ENCODE peak calls at places on chromosomes 5 and 9, in ten cellular contexts. One of them, this sample, is unnamed.
A peak's percentile ranks its signal among the peaks of the same experiment; 100 is the strongest.

GRCh38 chr5:55437452-55437851 is 97.3 kb downstream of the PLPP1 start:
- DNase-seq in epithelial cell of esophagus: peak; percentile 51
- DNase-seq in heart right ventricle: no peak
- DNase-seq in cardiac fibroblast: no peak
- DNase-seq in ovary: no peak
- DNase-seq in endothelial cell: no peak
- DNase-seq in BE2C: no peak
- DNase-seq in uterus: no peak
- DNase-seq in body of pancreas: no peak
- DNase-seq in CD4-positive, alpha-beta T cell: no peak
- DNase-seq in this sample: no peak

GRCh38 chr5:89444073-89444472 is 561.1 kb upstream of the MEF2C start:
- DNase-seq in epithelial cell of esophagus: no peak
- DNase-seq in heart right ventricle: no peak
- DNase-seq in cardiac fibroblast: no peak
- DNase-seq in ovary: no peak
- DNase-seq in endothelial cell: no peak
- DNase-seq in BE2C: no peak
- DNase-seq in uterus: no peak
- DNase-seq in body of pancreas: no peak
- DNase-seq in CD4-positive, alpha-beta T cell: no peak
- DNase-seq in this sample: no peak

GRCh38 chr5:131396015-131396414 is 132.2 kb downstream of the CDC42SE2 start:
- DNase-seq in epithelial cell of esophagus: no peak
- DNase-seq in heart right ventricle: no peak
- DNase-seq in cardiac fibroblast: no peak
- DNase-seq in ovary: no peak
- DNase-seq in endothelial cell: no peak
- DNase-seq in BE2C: no peak
- DNase-seq in uterus: no peak
- DNase-seq in body of pancreas: no peak
- DNase-seq in CD4-positive, alpha-beta T cell: no peak
- DNase-seq in this sample: no peak

GRCh38 chr9:77927265-77927664 is 104.3 kb downstream of the GNAQ start:
- DNase-seq in epithelial cell of esophagus: no peak
- DNase-seq in heart right ventricle: no peak
- DNase-seq in cardiac fibroblast: peak; percentile 43
- DNase-seq in ovary: no peak
- DNase-seq in endothelial cell: no peak
- DNase-seq in BE2C: no peak
- DNase-seq in uterus: no peak
- DNase-seq in body of pancreas: no peak
- DNase-seq in CD4-positive, alpha-beta T cell: no peak
- DNase-seq in this sample: no peak

GRCh38 chr9:77021289-77021927 is 2.0 kb downstream of the FOXB2 start:
- DNase-seq in epithelial cell of esophagus: no peak
- DNase-seq in heart right ventricle: no peak
- DNase-seq in cardiac fibroblast: peak; percentile 56
- DNase-seq in ovary: no peak
- DNase-seq in endothelial cell: no peak
- DNase-seq in BE2C: no peak
- DNase-seq in uterus: no peak
- DNase-seq in body of pancreas: no peak
- DNase-seq in CD4-positive, alpha-beta T cell: no peak
- DNase-seq in this sample: no peak

GRCh38 chr5:172412724-172413260 is 41.5 kb downstream of the SH3PXD2B start:
- DNase-seq in epithelial cell of esophagus: peak; percentile 88
- DNase-seq in heart right ventricle: peak; percentile 86
- DNase-seq in cardiac fibroblast: peak; percentile 98
- DNase-seq in ovary: peak; percentile 72
- DNase-seq in endothelial cell: no peak
- DNase-seq in BE2C: peak; percentile 72
- DNase-seq in uterus: peak; percentile 93
- DNase-seq in body of pancreas: peak; percentile 64
- DNase-seq in CD4-positive, alpha-beta T cell: no peak
- DNase-seq in this sample: no peak

GRCh38 chr5:156411-157072 is 34.8 kb upstream of the LRRC14B start:
- DNase-seq in epithelial cell of esophagus: no peak
- DNase-seq in heart right ventricle: peak; percentile 1
- DNase-seq in cardiac fibroblast: no peak
- DNase-seq in ovary: no peak
- DNase-seq in endothelial cell: no peak
- DNase-seq in BE2C: peak; percentile 4
- DNase-seq in uterus: no peak
- DNase-seq in body of pancreas: no peak
- DNase-seq in CD4-positive, alpha-beta T cell: no peak
- DNase-seq in this sample: no peak

GRCh38 chr9:76658510-76659231 is 105.6 kb upstream of the PCA3 start:
- DNase-seq in epithelial cell of esophagus: peak; percentile 65
- DNase-seq in heart right ventricle: no peak
- DNase-seq in cardiac fibroblast: peak; percentile 86
- DNase-seq in ovary: no peak
- DNase-seq in endothelial cell: no peak
- DNase-seq in BE2C: no peak
- DNase-seq in uterus: no peak
- DNase-seq in body of pancreas: no peak
- DNase-seq in CD4-positive, alpha-beta T cell: no peak
- DNase-seq in this sample: no peak

GRCh38 chr9:79880626-79881025 is 308.9 kb downstream of the TLE4 start:
- DNase-seq in epithelial cell of esophagus: no peak
- DNase-seq in heart right ventricle: no peak
- DNase-seq in cardiac fibroblast: no peak
- DNase-seq in ovary: no peak
- DNase-seq in endothelial cell: no peak
- DNase-seq in BE2C: no peak
- DNase-seq in uterus: no peak
- DNase-seq in body of pancreas: no peak
- DNase-seq in CD4-positive, alpha-beta T cell: no peak
- DNase-seq in this sample: no peak

GRCh38 chr9:79883073-79883645 is 311.4 kb downstream of the TLE4 start:
- DNase-seq in epithelial cell of esophagus: no peak
- DNase-seq in heart right ventricle: no peak
- DNase-seq in cardiac fibroblast: no peak
- DNase-seq in ovary: no peak
- DNase-seq in endothelial cell: no peak
- DNase-seq in BE2C: no peak
- DNase-seq in uterus: no peak
- DNase-seq in body of pancreas: no peak
- DNase-seq in CD4-positive, alpha-beta T cell: no peak
- DNase-seq in this sample: no peak

GRCh38 chr9:79889325-79889724 is 317.6 kb downstream of the TLE4 start:
- DNase-seq in epithelial cell of esophagus: no peak
- DNase-seq in heart right ventricle: no peak
- DNase-seq in cardiac fibroblast: no peak
- DNase-seq in ovary: no peak
- DNase-seq in endothelial cell: no peak
- DNase-seq in BE2C: no peak
- DNase-seq in uterus: no peak
- DNase-seq in body of pancreas: no peak
- DNase-seq in CD4-positive, alpha-beta T cell: no peak
- DNase-seq in this sample: no peak

GRCh38 chr9:79885093-79885857 is 313.5 kb downstream of the TLE4 start:
- DNase-seq in epithelial cell of esophagus: no peak
- DNase-seq in heart right ventricle: no peak
- DNase-seq in cardiac fibroblast: no peak
- DNase-seq in ovary: no peak
- DNase-seq in endothelial cell: no peak
- DNase-seq in BE2C: no peak
- DNase-seq in uterus: no peak
- DNase-seq in body of pancreas: no peak
- DNase-seq in CD4-positive, alpha-beta T cell: no peak
- DNase-seq in this sample: no peak
- TF ChIP-seq CTCF in epithelial cell of esophagus: no peak
- TF ChIP-seq CTCF in heart right ventricle: no peak
- TF ChIP-seq CTCF in cardiac fibroblast: no peak
- TF ChIP-seq CTCF in ovary: no peak
- TF ChIP-seq CTCF in endothelial cell: no peak
- TF ChIP-seq CTCF in BE2C: no peak
- TF ChIP-seq CTCF in uterus: no peak
- TF ChIP-seq CTCF in body of pancreas: no peak
- TF ChIP-seq CTCF in CD4-positive, alpha-beta T cell: no peak
- TF ChIP-seq CTCF in this sample: no peak

DNA sequence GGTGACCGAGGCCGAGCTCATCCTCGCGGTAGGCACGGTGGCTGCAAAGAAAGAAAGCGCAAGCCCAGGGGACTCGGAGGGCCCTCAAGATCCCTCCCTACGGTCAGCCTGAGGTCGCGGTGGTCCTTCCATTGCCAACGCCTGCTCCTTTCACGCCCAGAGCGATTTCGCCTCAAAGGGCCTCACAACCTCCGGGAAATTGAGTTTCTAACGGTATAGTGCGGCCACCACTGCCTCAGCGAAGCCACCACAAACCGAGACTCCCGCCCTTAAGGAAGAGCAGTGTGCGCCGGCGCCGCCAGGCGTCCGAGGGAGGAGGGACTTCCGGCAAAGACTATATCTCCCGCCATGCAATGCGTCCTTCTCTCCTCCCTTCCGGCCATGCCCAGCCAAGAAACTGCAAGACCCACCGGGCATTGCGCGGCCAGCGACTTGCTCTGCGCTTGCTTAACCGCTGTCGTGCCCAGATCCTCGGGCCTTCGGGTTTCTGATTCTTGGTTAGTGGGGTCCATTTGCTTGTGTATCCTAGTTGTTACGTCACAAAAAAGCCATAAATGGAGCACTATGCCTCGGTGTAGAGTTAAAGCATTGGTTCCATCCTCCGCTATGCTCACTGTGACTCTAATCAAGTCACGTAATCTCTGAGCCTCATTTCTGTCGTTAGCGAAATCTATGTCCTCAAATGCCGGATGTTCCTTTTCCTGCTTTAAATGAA is at the start of gene HAUS6:
- DNase-seq in epithelial cell of esophagus: peak; percentile 97
- DNase-seq in heart right ventricle: peak; percentile 97
- DNase-seq in cardiac fibroblast: peak; percentile 99
- DNase-seq in ovary: peak; percentile 96
- DNase-seq in endothelial cell: peak; percentile 87
- DNase-seq in BE2C: peak; percentile 95
- DNase-seq in uterus: peak; percentile 98
- DNase-seq in body of pancreas: peak; percentile 97
- DNase-seq in CD4-positive, alpha-beta T cell: peak; percentile 90
- DNase-seq in this sample: peak; percentile 84
- TF ChIP-seq CTCF in epithelial cell of esophagus: peak; percentile 62
- TF ChIP-seq CTCF in heart right ventricle: peak; percentile 49
- TF ChIP-seq CTCF in cardiac fibroblast: peak; percentile 63
- TF ChIP-seq CTCF in ovary: peak; percentile 80
- TF ChIP-seq CTCF in endothelial cell: peak; percentile 45
- TF ChIP-seq CTCF in BE2C: peak; percentile 34
- TF ChIP-seq CTCF in uterus: peak; percentile 42
- TF ChIP-seq CTCF in body of pancreas: peak; percentile 84
- TF ChIP-seq CTCF in CD4-positive, alpha-beta T cell: peak; percentile 35
- TF ChIP-seq CTCF in this sample: peak; percentile 45

DNA sequence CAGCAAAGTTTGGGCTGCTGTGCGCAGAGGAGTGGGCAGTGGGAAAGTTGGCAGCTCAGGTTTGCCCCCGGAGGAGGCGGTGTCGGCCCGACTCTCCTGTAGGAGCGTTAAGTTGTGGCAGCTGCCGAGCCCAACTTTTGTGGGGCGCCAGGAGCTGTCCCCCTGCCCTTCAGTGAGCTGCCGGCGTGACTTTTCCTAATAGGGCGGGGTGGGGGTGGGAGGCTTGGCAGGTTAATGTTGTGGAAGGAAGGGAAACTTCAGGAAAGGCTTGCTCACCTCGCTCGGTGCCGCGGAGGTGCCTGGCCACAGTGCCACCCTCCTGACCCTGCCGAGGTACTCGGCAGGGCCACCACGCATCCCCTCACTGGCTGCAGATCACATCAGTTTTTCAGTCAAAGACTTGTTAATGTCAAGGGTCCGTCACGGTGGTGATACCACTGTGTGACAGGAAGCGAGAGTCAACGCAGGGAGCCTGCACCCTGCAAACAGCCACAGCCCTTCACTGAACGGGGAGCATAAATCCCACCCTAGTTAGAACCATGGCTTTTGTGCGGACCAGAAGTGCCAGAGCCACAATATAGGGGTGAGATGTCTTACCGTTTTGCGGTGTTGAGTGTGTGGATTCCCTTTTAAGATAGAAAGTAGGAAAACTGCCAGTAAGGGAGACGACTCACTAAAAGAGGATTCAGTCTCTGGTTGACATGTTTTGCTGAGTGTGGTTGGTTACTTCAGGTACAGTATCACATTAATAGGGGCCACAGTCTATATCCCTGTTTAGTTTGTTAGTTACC is 746 bp downstream of the LNPEP start:
- DNase-seq in epithelial cell of esophagus: peak; percentile 40
- DNase-seq in heart right ventricle: peak; percentile 27
- DNase-seq in cardiac fibroblast: peak; percentile 39
- DNase-seq in ovary: no peak
- DNase-seq in endothelial cell: peak; percentile 39
- DNase-seq in BE2C: peak; percentile 50
- DNase-seq in uterus: peak; percentile 42
- DNase-seq in body of pancreas: peak; percentile 58
- DNase-seq in CD4-positive, alpha-beta T cell: peak; percentile 25
- DNase-seq in this sample: peak; percentile 23
- TF ChIP-seq CTCF in epithelial cell of esophagus: no peak
- TF ChIP-seq CTCF in heart right ventricle: no peak
- TF ChIP-seq CTCF in cardiac fibroblast: no peak
- TF ChIP-seq CTCF in ovary: no peak
- TF ChIP-seq CTCF in endothelial cell: no peak
- TF ChIP-seq CTCF in BE2C: no peak
- TF ChIP-seq CTCF in uterus: no peak
- TF ChIP-seq CTCF in body of pancreas: no peak
- TF ChIP-seq CTCF in CD4-positive, alpha-beta T cell: no peak
- TF ChIP-seq CTCF in this sample: no peak

GRCh38 chr5:160119905-160120266 is 636 bp upstream of the PWWP2A start:
- DNase-seq in epithelial cell of esophagus: no peak
- DNase-seq in heart right ventricle: no peak
- DNase-seq in cardiac fibroblast: no peak
- DNase-seq in ovary: no peak
- DNase-seq in endothelial cell: no peak
- DNase-seq in BE2C: no peak
- DNase-seq in uterus: no peak
- DNase-seq in body of pancreas: no peak
- DNase-seq in CD4-positive, alpha-beta T cell: no peak
- DNase-seq in this sample: no peak
- TF ChIP-seq CTCF in epithelial cell of esophagus: peak; percentile 2
- TF ChIP-seq CTCF in heart right ventricle: peak; percentile 33
- TF ChIP-seq CTCF in cardiac fibroblast: no peak
- TF ChIP-seq CTCF in ovary: peak; percentile 31
- TF ChIP-seq CTCF in endothelial cell: no peak
- TF ChIP-seq CTCF in BE2C: peak; percentile 5
- TF ChIP-seq CTCF in uterus: no peak
- TF ChIP-seq CTCF in body of pancreas: peak; percentile 50
- TF ChIP-seq CTCF in CD4-positive, alpha-beta T cell: no peak
- TF ChIP-seq CTCF in this sample: peak; percentile 28

GRCh38 chr9:134325813-134326753 is at the start of gene RXRA:
- DNase-seq in epithelial cell of esophagus: peak; percentile 88
- DNase-seq in heart right ventricle: peak; percentile 86
- DNase-seq in cardiac fibroblast: peak; percentile 76
- DNase-seq in ovary: peak; percentile 91
- DNase-seq in endothelial cell: peak; percentile 82
- DNase-seq in BE2C: peak; percentile 88
- DNase-seq in uterus: peak; percentile 85
- DNase-seq in body of pancreas: peak; percentile 89
- DNase-seq in CD4-positive, alpha-beta T cell: peak; percentile 49
- DNase-seq in this sample: peak; percentile 87
- TF ChIP-seq CTCF in epithelial cell of esophagus: peak; percentile 22
- TF ChIP-seq CTCF in heart right ventricle: peak; percentile 43
- TF ChIP-seq CTCF in cardiac fibroblast: no peak
- TF ChIP-seq CTCF in ovary: no peak
- TF ChIP-seq CTCF in endothelial cell: no peak
- TF ChIP-seq CTCF in BE2C: no peak
- TF ChIP-seq CTCF in uterus: no peak
- TF ChIP-seq CTCF in body of pancreas: no peak
- TF ChIP-seq CTCF in CD4-positive, alpha-beta T cell: no peak
- TF ChIP-seq CTCF in this sample: no peak

This sample was measured in nephron progenitor cell.